ENCODE peak calls at places on chromosomes 4 and X, in six cellular contexts. T, M, B, W, F and E are unnamed samples.

GRCh38 chrX:47169726-47170515 is 23.7 kb upstream of the UBA1 start:
- DNase-seq in F (no peak), M (peak), T (peak), B (no peak), W (no peak), E (no peak)

GRCh38 chr4:69984030-69984443 is 11.7 kb upstream of the STATH start:
- DNase-seq in W (no peak), B (no peak), F (peak), T (no peak), M (no peak), E (peak)

GRCh38 chr4:95217197-95217596 is 331.6 kb downstream of the UNC5C start:
- DNase-seq in F (no peak), M (no peak), W (no peak), B (no peak), T (no peak), E (no peak)

GRCh38 chrX:24153175-24153795 is 3.8 kb downstream of the ZFX start:
- DNase-seq in W (no peak), T (no peak), M (no peak), F (no peak), B (no peak), E (peak)

GRCh38 chrX:40152706-40153334 is 55.1 kb upstream of the BCOR start:
- DNase-seq in W (no peak), M (peak), T (no peak), B (no peak), F (no peak), E (peak)

GRCh38 chrX:70079297-70079696 is 17.0 kb downstream of the OTUD6A start:
- DNase-seq in T (no peak), M (no peak), B (no peak), F (no peak), W (no peak), E (no peak)

GRCh38 chr4:121070696-121071639 is 1.4 kb downstream of the NDNF start:
- DNase-seq in B (no peak), F (no peak), T (no peak), W (no peak), M (peak), E (peak)

GRCh38 chrX:11119295-11119943 is 8.3 kb downstream of the HCCS start:
- DNase-seq in W (no peak), F (no peak), T (no peak), M (no peak), B (no peak), E (no peak)

GRCh38 chr4:98352403-98352802 is 91.2 kb downstream of the RAP1GDS1 start:
- DNase-seq in F (no peak), T (no peak), M (no peak), B (no peak), W (no peak), E (no peak)

GRCh38 chr4:38514465-38515146 is 149.4 kb upstream of the KLF3 start:
- DNase-seq in F (no peak), T (no peak), B (no peak), M (no peak), W (no peak), E (no peak)

GRCh38 chr4:10853196-10853595 is 168.6 kb upstream of the CLNK start:
- DNase-seq in M (no peak), T (no peak), W (no peak), F (no peak), B (no peak), E (no peak)

GRCh38 chr4:162506253-162506652 is 342.5 kb upstream of the FSTL5 start:
- DNase-seq in W (no peak), B (no peak), M (no peak), F (no peak), T (no peak), E (no peak)

GRCh38 chr4:41319553-41319952 is 62.8 kb downstream of the UCHL1 start:
- DNase-seq in W (peak), M (no peak), F (peak), B (no peak), T (no peak), E (no peak)

GRCh38 chr4:4673070-4673469 is 131.2 kb upstream of the STX18 start:
- DNase-seq in W (peak), T (peak), B (no peak), F (no peak), M (peak), E (peak)

GRCh38 chrX:130079824-130080406 is 30.4 kb downstream of the ELF4 start:
- DNase-seq in B (no peak), F (peak), M (peak), T (peak), W (peak), E (peak)
- TF ChIP-seq REST in B (no peak), F (no peak), M (no peak), T (no peak), W (no peak), E (no peak)

GRCh38 chr4:57373971-57374370 is 263.8 kb upstream of the IGFBP7 start:
- DNase-seq in F (no peak), W (no peak), T (no peak), M (no peak), B (no peak), E (no peak)
- H2AFZ ChIP-seq in F (no peak), W (no peak), T (no peak), M (no peak), B (no peak), E (no peak)

GRCh38 chr4:14524236-14524635 is 478.0 kb upstream of the CPEB2 start:
- DNase-seq in B (no peak), T (no peak), F (no peak), W (no peak), M (no peak), E (no peak)

GRCh38 chr4:14515556-14515955 is 486.7 kb upstream of the CPEB2 start:
- DNase-seq in T (no peak), M (no peak), B (no peak), F (no peak), W (no peak), E (no peak)

GRCh38 chr4:14520171-14520570 is 482.1 kb upstream of the CPEB2 start:
- DNase-seq in F (no peak), M (peak), W (no peak), T (no peak), B (no peak), E (no peak)
- TF ChIP-seq REST in F (no peak), M (no peak), W (no peak), T (no peak), B (no peak), E (no peak)

DNA sequence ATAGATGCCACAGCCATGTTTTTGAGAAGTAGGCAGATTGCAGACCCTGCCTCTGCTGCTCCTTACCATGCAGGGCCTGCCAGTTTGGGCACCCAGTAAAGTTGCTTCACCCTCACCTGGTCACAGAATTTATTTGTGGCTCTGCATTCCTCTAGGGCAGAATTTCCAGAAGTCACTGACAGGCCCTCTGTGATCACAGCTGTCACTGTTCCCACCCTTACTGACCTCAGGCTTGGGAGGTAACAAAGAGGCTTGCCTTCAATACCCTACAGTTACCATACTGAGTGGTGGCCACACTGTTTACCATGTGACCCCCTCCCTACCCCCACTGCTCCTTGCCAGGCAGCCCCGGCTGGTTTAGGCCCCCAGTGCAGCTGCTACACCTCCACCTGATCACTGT is 375.1 kb downstream of the SH3BGRL start:
- DNase-seq in B (no peak), F (no peak), T (no peak), M (no peak), W (no peak), E (no peak)
- H2AFZ ChIP-seq in B (no peak), F (no peak), T (no peak), M (no peak), W (no peak), E (no peak)

GRCh38 chr4:156408749-156409148 is 455.1 kb upstream of the CTSO start:
- DNase-seq in W (no peak), F (no peak), M (no peak), T (no peak), B (no peak), E (no peak)
- TF ChIP-seq REST in W (no peak), F (no peak), M (no peak), T (no peak), B (no peak), E (no peak)